ENCODE peak calls at places on chromosomes 6 and 20, in eight cellular contexts. I is tibial nerve; R is psoas muscle; J is stomach; X is neuronal stem cell; S is GM23248; F is fibroblast of lung; O is CD8-positive, alpha-beta T cell. C is an unnamed sample. For H3K9me3, the result is how much of the 10 kb centered on the place peaks cover.

GRCh38 chr6:14711056-14711703 is 534.7 kb upstream of the JARID2 start:
- DNase-seq in F (peak), R (no peak), S (peak), O (no peak), J (peak), I (no peak), X (no peak), C (peak)

GRCh38 chr20:3000852-3001523 is 42.4 kb upstream of the GNRH2 start:
- DNase-seq in R (no peak), F (peak), J (no peak), I (no peak), X (peak), O (no peak), S (peak), C (peak)

GRCh38 chr20:57397004-57397692 is 6.0 kb downstream of the RBM38 start:
- DNase-seq in F (peak), X (no peak), O (no peak), J (no peak), S (no peak), R (peak), I (no peak), C (no peak)

GRCh38 chr6:144578385-144579350 is 293.5 kb downstream of the UTRN start:
- DNase-seq in F (peak), R (no peak), I (no peak), S (peak), O (no peak), J (no peak), X (no peak), C (peak)

GRCh38 chr6:128600397-128600951 is 80.1 kb upstream of the PTPRK start:
- DNase-seq in S (peak), I (no peak), O (no peak), J (no peak), X (peak), F (peak), R (no peak), C (peak)

GRCh38 chr20:52104546-52105044 is 87.0 kb downstream of the ZFP64 start:
- DNase-seq in F (peak), R (no peak), I (no peak), X (peak), O (no peak), J (no peak), S (peak), C (peak)

GRCh38 chr6:98831057-98832031 is 3.0 kb upstream of the POU3F2 start:
- DNase-seq in R (no peak), X (peak), F (peak), S (no peak), O (no peak), I (no peak), J (no peak), C (no peak)

GRCh38 chr6:95176322-95176721 is 401.0 kb upstream of the MANEA start:
- DNase-seq in I (no peak), R (no peak), J (no peak), O (no peak), X (no peak), F (no peak), S (no peak), C (no peak)

GRCh38 chr6:129476810-129477209 is 233.2 kb downstream of the ARHGAP18 start:
- DNase-seq in F (no peak), S (no peak), X (no peak), J (no peak), R (no peak), I (no peak), O (no peak), C (no peak)

GRCh38 chr6:22766979-22767378 is 197.6 kb downstream of the HDGFL1 start:
- DNase-seq in J (no peak), O (no peak), R (no peak), X (no peak), F (peak), I (no peak), S (no peak), C (no peak)

GRCh38 chr20:52219441-52219840 is 27.9 kb upstream of the ZFP64 start:
- DNase-seq in F (no peak), O (no peak), S (no peak), X (no peak), I (no peak), J (peak), R (no peak), C (no peak)

GRCh38 chr6:41161851-41162552 is 914 bp downstream of the TREM2 start:
- DNase-seq in S (no peak), O (no peak), R (no peak), J (no peak), I (no peak), X (no peak), F (no peak), C (no peak)

GRCh38 chr6:166940643-166941068 is 15.7 kb downstream of the RNASET2 start:
- DNase-seq in R (no peak), I (no peak), X (no peak), F (peak), O (no peak), S (peak), J (no peak), C (no peak)

GRCh38 chr6:141726158-141726557 is 406.6 kb upstream of the GJE1 start:
- DNase-seq in F (peak), J (no peak), R (no peak), I (no peak), O (no peak), S (no peak), X (peak), C (peak)

GRCh38 chr6:27608916-27609883 is 136.3 kb upstream of the ZNF184 start:
- DNase-seq in O (no peak), J (no peak), R (no peak), S (peak), F (peak), I (no peak), X (no peak), C (peak)

GRCh38 chr6:3614918-3615317 is 136.6 kb downstream of the PXDC1 start:
- DNase-seq in X (no peak), S (no peak), I (no peak), J (no peak), R (no peak), F (no peak), O (no peak), C (no peak)

GRCh38 chr6:144066745-144067484 is 28.5 kb downstream of the SF3B5 start:
- DNase-seq in O (no peak), X (no peak), J (no peak), F (no peak), I (no peak), S (no peak), R (no peak), C (no peak)

GRCh38 chr20:63056236-63057132 is 49.7 kb upstream of the BHLHE23 start:
- DNase-seq in X (peak), F (peak), O (no peak), I (no peak), J (peak), S (peak), R (peak), C (peak)

GRCh38 chr6:37272834-37273566 is 15.1 kb upstream of the TMEM217 start:
- DNase-seq in I (no peak), O (no peak), X (no peak), F (no peak), S (no peak), R (no peak), J (no peak), C (no peak)

GRCh38 chr6:109595998-109596397 is 95.0 kb downstream of the AK9 start:
- DNase-seq in I (no peak), J (no peak), O (no peak), R (no peak), F (peak), S (peak), X (no peak), C (peak)

GRCh38 chr6:32111424-32112066 is 2.4 kb upstream of the TNXB start:
- DNase-seq in S (no peak), R (peak), X (no peak), O (no peak), F (no peak), J (no peak), I (no peak), C (no peak)

GRCh38 chr6:1611572-1612385 is 2.1 kb downstream of the FOXC1 start:
- DNase-seq in O (no peak), J (no peak), R (no peak), F (peak), I (peak), X (no peak), S (peak), C (peak)

GRCh38 chr20:11432407-11432806 is 485.3 kb upstream of the BTBD3 start:
- DNase-seq in F (peak), O (no peak), S (peak), X (no peak), J (no peak), I (no peak), R (no peak), C (peak)

GRCh38 chr20:58650181-58650775 is 805 bp upstream of the STX16 start:
- DNase-seq in I (no peak), O (no peak), F (peak), S (peak), R (no peak), J (no peak), X (peak), C (no peak)

GRCh38 chr6:19757036-19757435 is 80.1 kb upstream of the ID4 start:
- DNase-seq in F (peak), X (no peak), J (no peak), S (peak), I (no peak), O (no peak), R (no peak), C (peak)

GRCh38 chr20:59667131-59667530 is 62.8 kb downstream of the PHACTR3 start:
- DNase-seq in F (no peak), O (no peak), X (no peak), S (no peak), R (no peak), I (no peak), J (no peak), C (no peak)
- H3K9me3 ChIP-seq in F (under half), O (under half), X (under half), S (under half), R (under half), I (under half), J (under half), C (under half)

DNA sequence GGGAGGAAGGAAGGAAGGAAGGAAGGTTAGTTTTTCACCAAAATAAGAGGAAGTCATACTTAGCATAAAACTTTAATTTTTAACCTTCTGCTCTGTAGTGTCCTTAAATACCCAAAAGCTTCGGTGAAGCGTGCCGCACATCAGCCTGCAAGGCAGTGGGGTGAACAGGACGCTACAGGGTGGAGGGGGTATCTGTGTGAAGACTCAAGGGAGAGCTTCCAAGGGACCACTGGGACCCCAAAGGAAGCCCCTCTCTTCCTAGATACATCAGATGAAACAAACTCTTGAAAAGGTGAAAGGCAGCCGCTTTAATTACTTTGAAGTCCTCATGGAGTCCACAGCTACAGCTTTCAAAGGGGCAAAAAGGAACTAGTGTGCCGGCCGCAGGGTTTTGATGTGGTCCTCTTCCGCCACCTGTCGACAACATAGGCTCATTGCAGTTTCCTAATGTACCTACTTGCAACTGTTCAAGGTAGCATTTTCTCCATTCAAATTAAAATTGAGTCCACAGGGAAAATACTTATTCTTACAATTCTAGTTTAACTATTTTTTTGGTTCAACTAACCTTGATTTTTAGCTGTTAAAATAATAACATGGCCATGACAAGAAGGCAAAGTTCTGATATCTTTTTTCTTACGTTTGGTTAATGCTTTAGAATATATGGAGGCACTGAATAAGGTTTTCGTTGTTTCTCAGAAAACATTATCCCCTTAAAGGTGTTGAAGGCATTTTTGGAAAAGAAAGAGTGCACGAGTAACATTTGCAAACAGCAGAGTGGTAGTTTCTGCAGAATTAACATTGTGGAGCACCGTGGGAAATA is 135.0 kb upstream of the RIPOR2 start:
- DNase-seq in X (peak), F (peak), S (peak), I (peak), O (peak), J (peak), R (peak), C (peak)
- H3K4me3 ChIP-seq in X (no peak), F (no peak), S (no peak), I (no peak), O (no peak), J (no peak), R (no peak), C (no peak)

DNA sequence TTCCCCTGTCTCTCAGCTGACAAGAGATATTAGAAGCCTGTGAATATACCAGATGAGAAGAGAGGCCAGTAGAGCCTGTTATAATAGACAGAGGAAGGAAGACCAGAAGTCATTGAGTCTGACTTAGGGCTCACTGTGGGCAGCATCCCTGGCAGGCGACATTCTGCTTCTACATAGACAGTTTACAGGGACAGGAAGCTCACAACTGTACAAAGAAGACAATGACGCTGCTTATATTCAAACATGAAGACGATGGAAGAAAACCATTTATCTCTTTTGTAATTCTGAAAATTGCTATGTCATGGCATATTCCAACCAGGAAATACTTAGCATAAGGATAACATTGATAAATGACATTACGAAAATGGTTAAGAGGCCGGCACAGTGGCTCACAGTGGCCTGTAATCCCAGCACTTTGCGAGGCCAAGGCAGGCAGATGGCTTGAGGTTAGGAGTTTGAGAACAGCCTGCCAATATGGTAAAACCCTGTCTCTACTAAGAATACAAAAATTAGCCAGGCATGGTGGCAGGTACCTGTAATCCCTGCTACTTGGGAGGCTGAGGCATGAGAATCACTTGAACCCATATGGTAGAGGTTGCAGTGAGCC is 170.9 kb downstream of the UBE3D start:
- DNase-seq in R (no peak), O (no peak), J (no peak), F (no peak), S (no peak), I (no peak), X (no peak), C (no peak)
- H3K9me3 ChIP-seq in R (under half), O (under half), J (under half), F (under half), S (under half), I (under half), X (under half), C (under half)

DNA sequence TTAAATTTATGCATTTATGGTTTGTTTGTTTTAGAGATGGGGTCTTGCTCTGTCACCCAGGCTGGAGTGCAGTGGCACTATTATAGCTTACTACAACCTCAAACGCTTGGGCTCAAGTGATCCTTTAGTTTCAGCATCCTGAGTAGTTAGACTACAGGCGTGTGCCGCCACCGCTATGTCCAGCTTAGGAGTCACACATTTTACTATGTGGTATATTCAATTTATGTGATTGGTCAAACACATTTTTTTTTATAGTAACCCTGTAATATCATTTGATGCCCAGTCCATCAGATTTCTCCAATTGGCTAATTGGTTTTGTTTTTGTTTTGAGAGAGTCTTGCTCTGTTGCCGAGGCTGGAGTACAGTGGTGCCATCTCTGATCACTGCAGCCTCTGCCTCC is 2.3 kb downstream of the DTD1 start:
- DNase-seq in S (peak), X (no peak), F (no peak), O (no peak), J (no peak), R (no peak), I (no peak), C (no peak)
- H3K4me3 ChIP-seq in S (no peak), X (no peak), F (no peak), O (no peak), J (no peak), R (no peak), I (no peak), C (no peak)

GRCh38 chr20:60948230-60948629 is 303.8 kb upstream of the CDH4 start:
- DNase-seq in S (no peak), I (no peak), F (no peak), J (no peak), X (no peak), O (no peak), R (no peak), C (no peak)
- H3K9me3 ChIP-seq in S (under half), I (under half), F (under half), J (under half), X (under half), O (under half), R (under half), C (under half)

GRCh38 chr6:68038815-68039408 is 596.2 kb upstream of the ADGRB3 start:
- DNase-seq in F (no peak), O (no peak), X (no peak), S (no peak), R (no peak), J (no peak), I (no peak), C (no peak)
- H3K4me3 ChIP-seq in F (no peak), O (no peak), X (no peak), S (no peak), R (no peak), J (no peak), I (no peak), C (no peak)

GRCh38 chr6:168305863-168306262 is 13.7 kb downstream of the DACT2 start:
- DNase-seq in O (no peak), S (no peak), J (no peak), F (no peak), I (no peak), R (no peak), X (no peak), C (no peak)
- H3K9me3 ChIP-seq in O (under half), S (under half), J (under half), F (under half), I (under half), R (under half), X (under half), C (under half)

DNA sequence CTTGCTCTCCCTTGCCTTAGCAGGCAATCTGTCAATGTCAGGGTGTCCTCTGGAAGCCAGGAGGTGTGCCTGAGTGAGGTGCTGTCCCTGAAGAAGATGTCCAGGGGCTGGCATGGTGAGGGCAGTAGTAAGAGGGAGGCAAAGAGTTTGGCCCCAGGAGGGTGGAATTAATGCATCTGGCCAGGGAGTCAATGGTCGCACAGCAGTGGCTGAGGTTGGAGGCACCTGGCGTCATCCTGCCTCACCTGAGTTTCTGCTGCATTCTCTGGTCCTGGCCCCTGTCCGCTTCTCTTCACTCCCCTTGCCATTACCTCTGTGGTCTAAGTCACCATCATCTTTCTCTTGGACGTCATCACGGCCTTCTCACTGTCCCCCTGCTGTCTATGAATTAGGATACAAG is 206.6 kb downstream of the ZMYND8 start:
- DNase-seq in R (no peak), S (no peak), O (no peak), J (no peak), X (no peak), F (no peak), I (no peak), C (no peak)
- H3K4me3 ChIP-seq in R (no peak), S (no peak), O (no peak), J (no peak), X (no peak), F (no peak), I (no peak), C (no peak)

GRCh38 chr6:170025341-170026271 is 265.3 kb downstream of the DLL1 start:
- DNase-seq in J (peak), I (no peak), R (no peak), F (no peak), X (no peak), S (no peak), O (no peak), C (no peak)
- H3K9me3 ChIP-seq in J (under half), I (under half), R (under half), F (under half), X (under half), S (under half), O (under half), C (under half)

C was measured in adipocyte.